ENCODE peak calls at places on chromosomes 6 and 20, in eight cellular contexts. M, K, W, F, L, O, C and D are unnamed samples.

GRCh38 chr20:16732506-16733152 is 2.8 kb downstream of the SNRPB2 start:
- DNase-seq in M (no peak), K (no peak), W (no peak), F (no peak), L (no peak), O (no peak), C (no peak), D (no peak)

GRCh38 chr6:99603421-99604160 is 3.0 kb upstream of the PRDM13 start:
- DNase-seq in M (no peak), K (no peak), W (no peak), F (peak; percentile 11), L (no peak), O (no peak), C (no peak), D (peak; percentile 73)

GRCh38 chr6:93419304-93420162 is at the start of gene EPHA7:
- DNase-seq in M (peak; percentile 3), K (no peak), W (peak; percentile 85), F (peak; percentile 99), L (no peak), O (peak; percentile 70), C (peak; percentile 96), D (peak; percentile 97)

GRCh38 chr6:148935705-148936306 is 189.0 kb downstream of the UST start:
- DNase-seq in M (no peak), K (no peak), W (peak; percentile 17), F (no peak), L (no peak), O (no peak), C (no peak), D (no peak)

GRCh38 chr6:132813173-132813856 is 1.1 kb upstream of the RPS12 start:
- DNase-seq in M (no peak), K (peak; percentile 32), W (peak; percentile 53), F (peak; percentile 77), L (peak; percentile 69), O (peak; percentile 44), C (peak; percentile 52), D (peak; percentile 71)

GRCh38 chr6:5778317-5778857 is 228.3 kb downstream of the NRN1 start:
- DNase-seq in M (no peak), K (no peak), W (no peak), F (no peak), L (no peak), O (no peak), C (no peak), D (no peak)

GRCh38 chr20:59752101-59752586 is 147.8 kb downstream of the PHACTR3 start:
- DNase-seq in M (no peak), K (no peak), W (no peak), F (no peak), L (no peak), O (no peak), C (no peak), D (no peak)

GRCh38 chr6:6886886-6887285 is 220.9 kb upstream of the RREB1 start:
- DNase-seq in M (no peak), K (no peak), W (no peak), F (no peak), L (no peak), O (no peak), C (no peak), D (no peak)

GRCh38 chr6:83008631-83009030 is 57.0 kb downstream of the UBE3D start:
- DNase-seq in M (no peak), K (no peak), W (no peak), F (peak; percentile 28), L (no peak), O (no peak), C (no peak), D (peak; percentile 41)

GRCh38 chr20:32368930-32369329 is 10.8 kb downstream of the ASXL1 start:
- DNase-seq in M (no peak), K (no peak), W (peak; percentile 64), F (no peak), L (no peak), O (no peak), C (no peak), D (no peak)

GRCh38 chr6:4582506-4582905 is 193.7 kb upstream of the CDYL start:
- DNase-seq in M (no peak), K (no peak), W (no peak), F (no peak), L (no peak), O (peak; percentile 93), C (no peak), D (no peak)

GRCh38 chr6:163860194-163861081 is 445.9 kb downstream of the QKI start:
- DNase-seq in M (no peak), K (no peak), W (peak; percentile 22), F (no peak), L (no peak), O (peak; percentile 18), C (no peak), D (no peak)